ENCODE peak calls at places on chromosomes 1 and 21, in seven cellular contexts. One of them, this sample, is unnamed.

GRCh38 chr1:14553711-14554110 is 44.8 kb upstream of the KAZN start:
- DNase-seq in NAMALWA: no peak
- DNase-seq in activated gamma-delta T cell: no peak
- DNase-seq in tibial nerve: no peak
- DNase-seq in epithelial cell of esophagus: no peak
- DNase-seq in activated naive CD8-positive, alpha-beta T cell treated with anti-CD3 and anti-CD28 coated beads, Interleukin-2, amount 50 U/mL, for 16 hours: no peak
- DNase-seq in MG63: no peak
- DNase-seq in this sample: no peak

GRCh38 chr21:32548978-32549377 is 36.3 kb downstream of the TCP10L start:
- DNase-seq in NAMALWA: no peak
- DNase-seq in activated gamma-delta T cell: no peak
- DNase-seq in tibial nerve: no peak
- DNase-seq in epithelial cell of esophagus: no peak
- DNase-seq in activated naive CD8-positive, alpha-beta T cell treated with anti-CD3 and anti-CD28 coated beads, Interleukin-2, amount 50 U/mL, for 16 hours: no peak
- DNase-seq in MG63: no peak
- DNase-seq in this sample: no peak

GRCh38 chr1:43312638-43313515 is 12.1 kb downstream of the TIE1 start:
- DNase-seq in NAMALWA: no peak
- DNase-seq in activated gamma-delta T cell: no peak
- DNase-seq in tibial nerve: no peak
- DNase-seq in epithelial cell of esophagus: no peak
- DNase-seq in activated naive CD8-positive, alpha-beta T cell treated with anti-CD3 and anti-CD28 coated beads, Interleukin-2, amount 50 U/mL, for 16 hours: no peak
- DNase-seq in MG63: no peak
- DNase-seq in this sample: no peak

GRCh38 chr1:2999138-2999537 is 22.1 kb upstream of the ACTRT2 start:
- DNase-seq in NAMALWA: no peak
- DNase-seq in activated gamma-delta T cell: no peak
- DNase-seq in tibial nerve: no peak
- DNase-seq in epithelial cell of esophagus: no peak
- DNase-seq in activated naive CD8-positive, alpha-beta T cell treated with anti-CD3 and anti-CD28 coated beads, Interleukin-2, amount 50 U/mL, for 16 hours: no peak
- DNase-seq in MG63: no peak
- DNase-seq in this sample: no peak

GRCh38 chr1:2496746-2497145 is 20.7 kb downstream of the PLCH2 start:
- DNase-seq in NAMALWA: no peak
- DNase-seq in activated gamma-delta T cell: no peak
- DNase-seq in tibial nerve: no peak
- DNase-seq in epithelial cell of esophagus: no peak
- DNase-seq in activated naive CD8-positive, alpha-beta T cell treated with anti-CD3 and anti-CD28 coated beads, Interleukin-2, amount 50 U/mL, for 16 hours: no peak
- DNase-seq in MG63: no peak
- DNase-seq in this sample: no peak

GRCh38 chr1:226987179-226987536 is 47.1 kb downstream of the COQ8A start:
- DNase-seq in NAMALWA: no peak
- DNase-seq in activated gamma-delta T cell: no peak
- DNase-seq in tibial nerve: no peak
- DNase-seq in epithelial cell of esophagus: no peak
- DNase-seq in activated naive CD8-positive, alpha-beta T cell treated with anti-CD3 and anti-CD28 coated beads, Interleukin-2, amount 50 U/mL, for 16 hours: no peak
- DNase-seq in MG63: no peak
- DNase-seq in this sample: no peak

GRCh38 chr1:203117611-203118575 is 9.6 kb upstream of the ADORA1 start:
- DNase-seq in NAMALWA: peak; percentile 44
- DNase-seq in activated gamma-delta T cell: no peak
- DNase-seq in tibial nerve: peak; percentile 41
- DNase-seq in epithelial cell of esophagus: peak; percentile 56
- DNase-seq in activated naive CD8-positive, alpha-beta T cell treated with anti-CD3 and anti-CD28 coated beads, Interleukin-2, amount 50 U/mL, for 16 hours: no peak
- DNase-seq in MG63: peak; percentile 71
- DNase-seq in this sample: no peak

GRCh38 chr1:210231846-210232523 is 611 bp upstream of the SERTAD4 start:
- DNase-seq in NAMALWA: no peak
- DNase-seq in activated gamma-delta T cell: no peak
- DNase-seq in tibial nerve: no peak
- DNase-seq in epithelial cell of esophagus: peak; percentile 80
- DNase-seq in activated naive CD8-positive, alpha-beta T cell treated with anti-CD3 and anti-CD28 coated beads, Interleukin-2, amount 50 U/mL, for 16 hours: no peak
- DNase-seq in MG63: no peak
- DNase-seq in this sample: no peak

GRCh38 chr1:35220976-35221375 is 28.0 kb upstream of the SFPQ start:
- DNase-seq in NAMALWA: peak; percentile 71
- DNase-seq in activated gamma-delta T cell: no peak
- DNase-seq in tibial nerve: no peak
- DNase-seq in epithelial cell of esophagus: peak; percentile 21
- DNase-seq in activated naive CD8-positive, alpha-beta T cell treated with anti-CD3 and anti-CD28 coated beads, Interleukin-2, amount 50 U/mL, for 16 hours: no peak
- DNase-seq in MG63: no peak
- DNase-seq in this sample: no peak

GRCh38 chr1:36342426-36343185 is 19.2 kb upstream of the EVA1B start:
- DNase-seq in NAMALWA: peak; percentile 55
- DNase-seq in activated gamma-delta T cell: no peak
- DNase-seq in tibial nerve: peak; percentile 39
- DNase-seq in epithelial cell of esophagus: peak; percentile 76
- DNase-seq in activated naive CD8-positive, alpha-beta T cell treated with anti-CD3 and anti-CD28 coated beads, Interleukin-2, amount 50 U/mL, for 16 hours: peak; percentile 25
- DNase-seq in MG63: peak; percentile 81
- DNase-seq in this sample: peak; percentile 40

GRCh38 chr1:206469933-206470691 is at the start of gene IKBKE:
- DNase-seq in NAMALWA: peak; percentile 86
- DNase-seq in activated gamma-delta T cell: no peak
- DNase-seq in tibial nerve: no peak
- DNase-seq in epithelial cell of esophagus: peak; percentile 73
- DNase-seq in activated naive CD8-positive, alpha-beta T cell treated with anti-CD3 and anti-CD28 coated beads, Interleukin-2, amount 50 U/mL, for 16 hours: no peak
- DNase-seq in MG63: peak; percentile 68
- DNase-seq in this sample: peak; percentile 46

GRCh38 chr1:27971674-27972073 is 11.9 kb downstream of the XKR8 start:
- DNase-seq in NAMALWA: no peak
- DNase-seq in activated gamma-delta T cell: no peak
- DNase-seq in tibial nerve: no peak
- DNase-seq in epithelial cell of esophagus: no peak
- DNase-seq in activated naive CD8-positive, alpha-beta T cell treated with anti-CD3 and anti-CD28 coated beads, Interleukin-2, amount 50 U/mL, for 16 hours: no peak
- DNase-seq in MG63: no peak
- DNase-seq in this sample: no peak

GRCh38 chr1:175317795-175318194 is 125.2 kb upstream of the KIAA0040 start:
- DNase-seq in NAMALWA: no peak
- DNase-seq in activated gamma-delta T cell: no peak
- DNase-seq in tibial nerve: no peak
- DNase-seq in epithelial cell of esophagus: peak; percentile 41
- DNase-seq in activated naive CD8-positive, alpha-beta T cell treated with anti-CD3 and anti-CD28 coated beads, Interleukin-2, amount 50 U/mL, for 16 hours: no peak
- DNase-seq in MG63: no peak
- DNase-seq in this sample: no peak

GRCh38 chr21:32562426-32562825 is 22.9 kb downstream of the TCP10L start:
- DNase-seq in NAMALWA: no peak
- DNase-seq in activated gamma-delta T cell: no peak
- DNase-seq in tibial nerve: no peak
- DNase-seq in epithelial cell of esophagus: peak; percentile 67
- DNase-seq in activated naive CD8-positive, alpha-beta T cell treated with anti-CD3 and anti-CD28 coated beads, Interleukin-2, amount 50 U/mL, for 16 hours: no peak
- DNase-seq in MG63: no peak
- DNase-seq in this sample: no peak

This sample was measured in activated effector memory CD4-positive, alpha-beta T cell treated with Interleukin-2 at 50 U/mL for 16 hours.